ENCODE peak calls at places on chromosome 17, in seven cellular contexts. L is activated CD4-positive, alpha-beta T cell treated with anti-CD3 and anti-CD28 coated beads, Interleukin-2, amount 50 U/mL, for 4 hours; W is right cardiac atrium; M is T-helper 1 cell; V is left ventricle myocardium superior; E is stimulated activated CD4-positive, alpha-beta T cell treated with anti-CD3 and anti-CD28 coated beads, Interleukin-1b, Interleukin-23, amount 100 ng/mL, for 1 hour; D is MCF 10A. J is an unnamed sample.
A peak's percentile ranks its signal among the peaks of the same experiment; 100 is the strongest.

GRCh38 chr17:81271226-81271625 is 23.9 kb downstream of the SLC38A10 start:
- DNase-seq in W (no peak), D (no peak), E (no peak), V (no peak), L (no peak), M (no peak), J (no peak)

GRCh38 chr17:27496501-27496943 is 40.3 kb downstream of the KSR1 start:
- DNase-seq in L (no peak), D (no peak), M (no peak), V (no peak), W (no peak), E (no peak), J (no peak)

GRCh38 chr17:61581611-61582349 is 9.2 kb downstream of the NACA2 start:
- DNase-seq in E (no peak), D (no peak), L (no peak), W (no peak), V (no peak), M (no peak), J (no peak)

GRCh38 chr17:80927791-80928216 is 63.8 kb upstream of the CHMP6 start:
- DNase-seq in V (no peak), E (no peak), L (no peak), M (no peak), D (no peak), W (no peak), J (no peak)

GRCh38 chr17:15230866-15231265 is 34.3 kb downstream of the PMP22 start:
- DNase-seq in V (no peak), L (no peak), E (no peak), D (no peak), M (no peak), W (no peak), J (no peak)

GRCh38 chr17:13593757-13594156 is 8.0 kb downstream of the HS3ST3A1 start:
- DNase-seq in M (no peak), L (no peak), D (no peak), V (no peak), W (no peak), E (no peak), J (no peak)

GRCh38 chr17:69471406-69471805 is 56.9 kb downstream of the MAP2K6 start:
- DNase-seq in D (no peak), W (no peak), V (no peak), M (no peak), L (no peak), E (no peak), J (no peak)

GRCh38 chr17:76887809-76888208 is 19.6 kb downstream of the MGAT5B start:
- DNase-seq in W (no peak), E (no peak), D (no peak), M (no peak), L (no peak), V (no peak), J (no peak)

GRCh38 chr17:82234211-82235055 is 5.6 kb downstream of the SLC16A3 start:
- DNase-seq in E (no peak), L (no peak), W (no peak), V (peak; percentile 36), M (no peak), D (no peak), J (no peak)

GRCh38 chr17:16991349-16992009 is 19.6 kb upstream of the TNFRSF13B start:
- DNase-seq in E (peak; percentile 76), D (peak; percentile 71), W (peak; percentile 85), L (peak; percentile 83), V (peak; percentile 94), M (peak; percentile 73), J (peak; percentile 2)

GRCh38 chr17:77493238-77493812 is 352.6 kb downstream of the SEC14L1 start:
- DNase-seq in W (no peak), L (no peak), V (peak; percentile 32), E (no peak), M (no peak), D (no peak), J (no peak)

GRCh38 chr17:1975573-1975972 is 49.6 kb downstream of the RTN4RL1 start:
- DNase-seq in V (no peak), M (no peak), L (no peak), W (no peak), D (no peak), E (no peak), J (no peak)

GRCh38 chr17:33452797-33453196 is 159.7 kb upstream of the ASIC2 start:
- DNase-seq in M (no peak), E (no peak), D (no peak), W (no peak), V (no peak), L (no peak), J (no peak)

J was measured in Kasumi-1.